ENCODE peak calls at places on chromosomes 3 and 15, in six cellular contexts. One of them, this sample, is unnamed.
A peak's percentile ranks its signal among the peaks of the same experiment; 100 is the strongest.

GRCh38 chr15:47616876-47617275 is 100.4 kb upstream of the SEMA6D start:
- DNase-seq in fibroblast of pulmonary artery: no peak
- DNase-seq in HCT116: no peak
- DNase-seq in A549: no peak
- DNase-seq in choroid plexus epithelial cell: no peak
- DNase-seq in MG63: no peak
- DNase-seq in this sample: no peak

GRCh38 chr3:186459108-186459467 is 85.1 kb downstream of the CRYGS start:
- DNase-seq in choroid plexus epithelial cell: no peak
- DNase-seq in fibroblast of pulmonary artery: no peak
- DNase-seq in HCT116: no peak
- DNase-seq in MG63: no peak
- DNase-seq in A549: no peak
- DNase-seq in this sample: no peak

GRCh38 chr15:34799149-34799824 is 3.9 kb upstream of the ACTC1 start:
- DNase-seq in MG63: peak; percentile 37
- DNase-seq in A549: no peak
- DNase-seq in HCT116: no peak
- DNase-seq in fibroblast of pulmonary artery: peak; percentile 11
- DNase-seq in choroid plexus epithelial cell: no peak
- DNase-seq in this sample: peak; percentile 36

GRCh38 chr3:129593230-129593594 is 13.3 kb downstream of the PLXND1 start:
- DNase-seq in choroid plexus epithelial cell: no peak
- DNase-seq in fibroblast of pulmonary artery: no peak
- DNase-seq in HCT116: no peak
- DNase-seq in A549: no peak
- DNase-seq in MG63: no peak
- DNase-seq in this sample: no peak

GRCh38 chr15:68389936-68390790 is 41.8 kb downstream of the ITGA11 start:
- DNase-seq in fibroblast of pulmonary artery: peak; percentile 86
- DNase-seq in HCT116: no peak
- DNase-seq in MG63: no peak
- DNase-seq in choroid plexus epithelial cell: peak; percentile 77
- DNase-seq in A549: no peak
- DNase-seq in this sample: no peak

GRCh38 chr15:51750942-51751686 is at the start of gene TMOD2:
- DNase-seq in fibroblast of pulmonary artery: peak; percentile 31
- DNase-seq in A549: peak; percentile 51
- DNase-seq in HCT116: no peak
- DNase-seq in choroid plexus epithelial cell: peak; percentile 37
- DNase-seq in MG63: peak; percentile 32
- DNase-seq in this sample: peak; percentile 75

GRCh38 chr15:95486224-95486623 is 844.3 kb upstream of the NR2F2 start:
- DNase-seq in HCT116: no peak
- DNase-seq in MG63: no peak
- DNase-seq in choroid plexus epithelial cell: no peak
- DNase-seq in fibroblast of pulmonary artery: peak; percentile 45
- DNase-seq in A549: no peak
- DNase-seq in this sample: no peak

GRCh38 chr3:124395165-124395564 is 335.1 kb upstream of the UMPS start:
- DNase-seq in MG63: no peak
- DNase-seq in HCT116: no peak
- DNase-seq in A549: no peak
- DNase-seq in choroid plexus epithelial cell: no peak
- DNase-seq in fibroblast of pulmonary artery: no peak
- DNase-seq in this sample: no peak

GRCh38 chr15:90463381-90463780 is 66.3 kb upstream of the CRTC3 start:
- DNase-seq in choroid plexus epithelial cell: peak; percentile 68
- DNase-seq in HCT116: no peak
- DNase-seq in fibroblast of pulmonary artery: peak; percentile 95
- DNase-seq in MG63: no peak
- DNase-seq in A549: no peak
- DNase-seq in this sample: peak; percentile 73

GRCh38 chr3:107412376-107412775 is 35.1 kb downstream of the CCDC54 start:
- DNase-seq in MG63: peak; percentile 10
- DNase-seq in choroid plexus epithelial cell: peak; percentile 45
- DNase-seq in HCT116: no peak
- DNase-seq in fibroblast of pulmonary artery: peak; percentile 10
- DNase-seq in A549: no peak
- DNase-seq in this sample: no peak

GRCh38 chr15:71088155-71088554 is 27.1 kb upstream of the THSD4 start:
- DNase-seq in HCT116: no peak
- DNase-seq in choroid plexus epithelial cell: no peak
- DNase-seq in fibroblast of pulmonary artery: no peak
- DNase-seq in MG63: no peak
- DNase-seq in A549: no peak
- DNase-seq in this sample: no peak

GRCh38 chr3:45908761-45909160 is 22.4 kb downstream of the CCR9 start:
- DNase-seq in MG63: no peak
- DNase-seq in HCT116: no peak
- DNase-seq in A549: no peak
- DNase-seq in choroid plexus epithelial cell: no peak
- DNase-seq in fibroblast of pulmonary artery: no peak
- DNase-seq in this sample: no peak
- H3K4me3 ChIP-seq in MG63: no peak overlapping the region
- H3K4me3 ChIP-seq in HCT116: no peak overlapping the region
- H3K4me3 ChIP-seq in A549: no peak overlapping the region
- H3K4me3 ChIP-seq in choroid plexus epithelial cell: no peak overlapping the region
- H3K4me3 ChIP-seq in fibroblast of pulmonary artery: no peak overlapping the region
- H3K4me3 ChIP-seq in this sample: no peak overlapping the region

GRCh38 chr3:72101538-72101937 is 316.6 kb upstream of the PROK2 start:
- DNase-seq in choroid plexus epithelial cell: no peak
- DNase-seq in HCT116: no peak
- DNase-seq in A549: no peak
- DNase-seq in fibroblast of pulmonary artery: no peak
- DNase-seq in MG63: no peak
- DNase-seq in this sample: no peak
- H3K4me3 ChIP-seq in choroid plexus epithelial cell: no peak overlapping the region
- H3K4me3 ChIP-seq in HCT116: no peak overlapping the region
- H3K4me3 ChIP-seq in A549: no peak overlapping the region
- H3K4me3 ChIP-seq in fibroblast of pulmonary artery: no peak overlapping the region
- H3K4me3 ChIP-seq in MG63: no peak overlapping the region
- H3K4me3 ChIP-seq in this sample: no peak overlapping the region

DNA sequence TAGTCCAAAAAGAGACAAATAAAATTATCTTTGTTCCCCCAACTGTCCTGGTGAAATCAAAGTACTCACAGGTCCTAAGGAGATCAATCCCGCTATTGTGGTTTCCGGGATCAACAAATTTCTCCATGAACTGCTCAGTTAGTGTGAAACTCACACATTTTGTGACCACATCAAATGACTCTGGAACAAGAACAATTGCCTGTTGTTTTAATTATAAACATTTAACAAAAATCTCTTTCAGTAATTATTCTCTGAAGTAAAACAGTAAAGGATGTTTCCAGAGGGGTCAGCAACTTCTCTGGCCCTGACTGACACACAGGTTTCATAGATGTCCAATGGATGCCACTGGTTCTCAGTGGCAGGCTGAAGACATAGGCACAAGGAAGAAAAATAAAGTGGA is 3.9 kb downstream of the CLDND1 start:
- DNase-seq in A549: no peak
- DNase-seq in MG63: no peak
- DNase-seq in HCT116: no peak
- DNase-seq in choroid plexus epithelial cell: no peak
- DNase-seq in fibroblast of pulmonary artery: no peak
- DNase-seq in this sample: no peak
- H3K4me3 ChIP-seq in A549: no peak overlapping the region
- H3K4me3 ChIP-seq in MG63: no peak overlapping the region
- H3K4me3 ChIP-seq in HCT116: no peak overlapping the region
- H3K4me3 ChIP-seq in choroid plexus epithelial cell: no peak overlapping the region
- H3K4me3 ChIP-seq in fibroblast of pulmonary artery: no peak overlapping the region
- H3K4me3 ChIP-seq in this sample: no peak overlapping the region

GRCh38 chr15:74206801-74207281 is 4.3 kb upstream of the STRA6 start:
- DNase-seq in HCT116: no peak
- DNase-seq in A549: no peak
- DNase-seq in MG63: peak; percentile 93
- DNase-seq in fibroblast of pulmonary artery: no peak
- DNase-seq in choroid plexus epithelial cell: peak; percentile 51
- DNase-seq in this sample: peak; percentile 74
- H3K4me3 ChIP-seq in HCT116: no peak overlapping the region
- H3K4me3 ChIP-seq in A549: no peak overlapping the region
- H3K4me3 ChIP-seq in MG63: no peak overlapping the region
- H3K4me3 ChIP-seq in fibroblast of pulmonary artery: no peak overlapping the region
- H3K4me3 ChIP-seq in choroid plexus epithelial cell: no peak overlapping the region
- H3K4me3 ChIP-seq in this sample: no peak overlapping the region

DNA sequence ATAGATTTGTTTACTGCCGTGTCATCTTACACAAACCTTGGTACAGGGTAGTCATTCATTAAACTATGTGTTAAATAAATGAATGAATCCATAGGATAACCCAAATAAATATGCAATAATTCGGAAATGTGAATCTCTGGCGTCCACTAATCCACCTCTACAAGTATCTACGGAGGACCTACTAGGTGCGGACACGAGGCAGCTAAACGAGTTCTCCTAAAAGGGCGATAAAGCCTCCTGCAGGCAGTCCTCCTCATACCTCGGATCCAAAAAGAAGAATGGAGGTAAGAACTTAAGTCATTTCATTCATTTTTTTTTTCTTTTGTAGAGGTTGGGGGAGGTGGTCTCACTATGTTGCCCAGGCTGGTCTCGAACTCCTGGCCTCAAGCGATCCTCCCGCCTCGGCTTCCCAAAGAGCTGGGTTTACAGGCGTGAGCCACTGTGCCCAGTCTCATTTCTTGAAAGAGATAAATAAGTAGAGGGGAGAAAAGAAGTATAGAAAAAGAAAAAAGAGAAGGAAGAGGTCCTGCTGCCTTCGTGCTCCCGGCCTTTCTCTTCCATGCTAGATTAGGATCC is 711 bp upstream of the RPL35A start:
- DNase-seq in A549: no peak
- DNase-seq in fibroblast of pulmonary artery: no peak
- DNase-seq in choroid plexus epithelial cell: no peak
- DNase-seq in HCT116: no peak
- DNase-seq in MG63: no peak
- DNase-seq in this sample: peak; percentile 10
- H3K4me3 ChIP-seq in A549: peak overlapping the region; percentile 86
- H3K4me3 ChIP-seq in fibroblast of pulmonary artery: peak overlapping the region; percentile 88
- H3K4me3 ChIP-seq in choroid plexus epithelial cell: peak overlapping the region; percentile 81
- H3K4me3 ChIP-seq in HCT116: peak overlapping the region; percentile 77
- H3K4me3 ChIP-seq in MG63: peak overlapping the region; percentile 100
- H3K4me3 ChIP-seq in this sample: peak overlapping the region; percentile 95

DNA sequence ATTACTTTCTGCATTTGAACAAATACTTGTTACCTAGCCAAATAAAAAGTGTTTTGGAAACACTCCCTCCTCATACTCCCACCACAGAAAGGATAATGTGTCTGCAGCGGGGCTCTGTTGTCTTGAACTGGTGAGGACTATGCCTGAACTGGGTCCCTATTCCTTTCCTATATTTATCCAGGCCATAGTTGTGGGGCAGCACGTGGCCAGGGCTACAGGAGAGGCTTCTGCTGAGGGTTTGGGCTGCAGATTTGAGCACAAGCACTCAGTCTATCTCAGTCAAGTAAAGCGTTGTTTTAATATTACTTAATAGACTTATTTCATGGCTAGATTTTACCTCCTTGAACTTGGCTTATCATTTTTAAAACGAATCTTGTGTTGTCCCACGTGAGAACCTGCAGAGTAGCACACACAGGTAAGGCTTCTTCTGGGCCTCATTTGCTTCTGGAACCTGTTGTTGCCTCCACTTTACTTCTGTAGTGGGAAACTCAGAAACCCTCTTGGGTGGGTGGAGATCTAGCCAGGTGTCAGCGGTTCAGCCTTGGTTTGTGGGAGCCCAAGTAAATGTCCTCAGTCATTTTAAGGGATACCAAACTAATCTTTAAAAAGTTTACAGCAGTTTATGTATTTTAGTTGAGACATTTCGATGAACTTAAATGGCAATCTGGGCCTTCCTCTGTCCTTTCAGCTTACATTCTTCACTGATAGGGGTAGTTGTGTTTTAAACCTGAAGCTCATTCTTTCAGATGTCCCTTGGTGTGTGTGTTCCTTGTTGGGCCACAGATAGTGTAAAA is 51.1 kb downstream of the TRIM71 start:
- DNase-seq in MG63: no peak
- DNase-seq in choroid plexus epithelial cell: no peak
- DNase-seq in fibroblast of pulmonary artery: no peak
- DNase-seq in A549: no peak
- DNase-seq in HCT116: no peak
- DNase-seq in this sample: no peak
- H3K4me3 ChIP-seq in MG63: no peak overlapping the region
- H3K4me3 ChIP-seq in choroid plexus epithelial cell: no peak overlapping the region
- H3K4me3 ChIP-seq in fibroblast of pulmonary artery: no peak overlapping the region
- H3K4me3 ChIP-seq in A549: no peak overlapping the region
- H3K4me3 ChIP-seq in HCT116: no peak overlapping the region
- H3K4me3 ChIP-seq in this sample: no peak overlapping the region